ENCODE peak calls at places on chromosomes 6 and 20, in eight cellular contexts. E, O, I, G, X, P, H and K are unnamed samples.

GRCh38 chr20:63060057-63060991 is 53.6 kb upstream of the BHLHE23 start:
- DNase-seq in P (no peak), O (no peak), I (no peak), H (peak), X (no peak), G (no peak), E (peak), K (no peak)

GRCh38 chr6:21189721-21190120 is 403.8 kb upstream of the SOX4 start:
- DNase-seq in X (no peak), G (no peak), I (no peak), E (no peak), H (no peak), O (no peak), P (no peak), K (no peak)

GRCh38 chr6:123802351-123802696 is 1.3 kb upstream of the NKAIN2 start:
- DNase-seq in P (no peak), X (no peak), H (no peak), O (no peak), I (no peak), G (no peak), E (no peak), K (no peak)

GRCh38 chr6:24549674-24550418 is 55.1 kb downstream of the ALDH5A1 start:
- DNase-seq in E (no peak), P (no peak), X (no peak), O (no peak), I (no peak), G (no peak), H (no peak), K (no peak)

GRCh38 chr6:79422666-79423065 is 114.6 kb downstream of the LCA5 start:
- DNase-seq in P (no peak), E (no peak), I (no peak), G (no peak), O (no peak), H (no peak), X (no peak), K (no peak)

GRCh38 chr20:4509825-4510522 is 211.7 kb upstream of the PRND start:
- DNase-seq in E (peak), G (no peak), I (no peak), H (no peak), O (no peak), X (no peak), P (no peak), K (no peak)

GRCh38 chr6:113361014-113361645 is 496.0 kb upstream of the MARCKS start:
- DNase-seq in O (no peak), G (no peak), H (no peak), I (no peak), P (no peak), X (no peak), E (peak), K (no peak)

GRCh38 chr6:163333038-163333437 is 81.5 kb upstream of the QKI start:
- DNase-seq in I (no peak), P (no peak), X (no peak), O (no peak), G (no peak), H (no peak), E (no peak), K (no peak)

GRCh38 chr20:39829713-39830112 is 859.3 kb downstream of the MAFB start:
- DNase-seq in O (no peak), G (no peak), P (no peak), X (peak), H (no peak), I (no peak), E (no peak), K (no peak)

GRCh38 chr20:33686008-33686983 is at the start of gene E2F1:
- DNase-seq in X (peak), G (peak), I (peak), O (peak), E (peak), P (peak), H (peak), K (peak)
- TF ChIP-seq CTCF in X (peak), G (peak), I (no peak), O (no peak), E (no peak), P (peak), H (peak), K (peak)

DNA sequence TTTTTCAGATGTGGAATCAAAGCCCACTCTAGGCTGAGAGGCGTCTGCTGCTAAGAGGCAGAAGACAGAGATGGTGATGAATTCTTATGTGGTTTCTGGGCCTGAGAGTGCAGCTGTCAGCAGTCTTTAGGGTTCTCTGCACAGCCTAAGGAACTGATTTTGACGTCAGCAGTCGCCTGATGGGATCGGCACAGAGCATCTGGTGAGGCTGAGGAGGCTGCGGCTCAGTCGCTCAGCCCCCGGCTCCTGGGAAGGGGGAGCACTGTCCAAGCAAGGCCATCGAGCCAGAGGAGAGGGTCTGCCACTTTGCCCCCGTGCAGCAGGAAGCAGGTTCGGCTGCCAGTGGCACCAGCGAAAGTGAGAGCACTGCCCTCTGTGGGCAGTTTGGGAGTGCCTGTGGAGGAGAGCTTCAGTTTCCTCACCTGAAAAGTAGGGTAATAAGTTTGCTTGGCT is 92.5 kb downstream of the TCP11 start:
- DNase-seq in O (peak), X (peak), H (no peak), G (peak), P (no peak), I (peak), E (peak), K (peak)
- TF ChIP-seq CTCF in O (no peak), X (peak), H (peak), G (peak), P (peak), I (no peak), E (peak), K (peak)

GRCh38 chr6:43926644-43927524 is 156.9 kb downstream of the VEGFA start:
- DNase-seq in H (peak), X (no peak), O (peak), I (peak), E (peak), P (no peak), G (peak), K (peak)

GRCh38 chr6:43930440-43931154 is 160.6 kb downstream of the VEGFA start:
- DNase-seq in P (no peak), I (no peak), H (peak), O (no peak), G (no peak), X (no peak), E (no peak), K (no peak)

GRCh38 chr6:43929511-43929910 is 159.5 kb downstream of the VEGFA start:
- DNase-seq in I (no peak), X (no peak), G (no peak), H (peak), O (no peak), P (no peak), E (no peak), K (no peak)

GRCh38 chr6:43924222-43924702 is 154.3 kb downstream of the VEGFA start:
- DNase-seq in X (no peak), I (no peak), O (peak), E (no peak), P (no peak), H (peak), G (no peak), K (peak)

GRCh38 chr6:43927525-43928210 is 157.7 kb downstream of the VEGFA start:
- DNase-seq in H (peak), O (peak), G (no peak), X (no peak), P (no peak), E (no peak), I (no peak), K (peak)
- TF ChIP-seq CTCF in H (no peak), O (no peak), G (no peak), X (no peak), P (no peak), E (no peak), I (no peak), K (peak)

DNA sequence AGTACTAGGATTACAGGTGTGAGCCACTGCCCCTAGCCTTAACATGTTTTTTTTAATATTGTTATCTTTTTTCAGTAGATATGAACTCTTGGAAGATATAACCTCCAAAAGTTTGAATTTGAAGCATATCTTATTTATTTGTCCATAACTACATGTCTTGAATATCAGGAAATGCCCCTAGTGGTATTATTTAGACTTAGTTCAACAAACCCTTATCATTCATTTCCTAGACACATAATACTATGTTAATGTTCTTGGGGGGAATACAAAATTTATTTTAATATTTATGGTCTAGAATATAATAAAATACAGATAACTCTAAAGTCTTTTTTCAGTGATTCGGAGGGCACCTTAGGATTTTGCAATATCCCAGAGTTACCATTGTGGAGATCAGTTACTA is 160.7 kb downstream of the HACE1 start:
- DNase-seq in X (no peak), P (no peak), O (no peak), G (no peak), H (no peak), E (no peak), I (no peak), K (no peak)
- TF ChIP-seq CTCF in X (no peak), P (peak), O (no peak), G (no peak), H (no peak), E (no peak), I (no peak), K (no peak)

GRCh38 chr20:19824861-19825260 is 66.8 kb downstream of the RIN2 start:
- DNase-seq in E (no peak), X (no peak), I (no peak), G (no peak), P (no peak), O (no peak), H (no peak), K (no peak)
- TF ChIP-seq CTCF in E (no peak), X (no peak), I (no peak), G (no peak), P (no peak), O (no peak), H (no peak), K (no peak)

GRCh38 chr6:169960003-169960344 is 208.6 kb downstream of the ERMARD start:
- DNase-seq in X (no peak), G (no peak), P (peak), O (no peak), H (no peak), E (no peak), I (no peak), K (no peak)

GRCh38 chr6:169960531-169960890 is 209.1 kb downstream of the ERMARD start:
- DNase-seq in E (no peak), O (no peak), G (no peak), I (no peak), P (peak), H (no peak), X (no peak), K (no peak)

GRCh38 chr6:169960891-169961611 is 209.6 kb downstream of the ERMARD start:
- DNase-seq in O (no peak), G (no peak), P (peak), I (peak), X (no peak), H (no peak), E (no peak), K (no peak)

GRCh38 chr6:169958510-169958909 is 207.1 kb downstream of the ERMARD start:
- DNase-seq in G (no peak), I (peak), X (no peak), P (no peak), E (no peak), O (no peak), H (no peak), K (no peak)

GRCh38 chr6:169959129-169960002 is 207.9 kb downstream of the ERMARD start:
- DNase-seq in I (peak), G (no peak), O (peak), P (peak), X (no peak), H (peak), E (no peak), K (peak)
- TF ChIP-seq CTCF in I (no peak), G (no peak), O (no peak), P (no peak), X (no peak), H (no peak), E (no peak), K (no peak)